ENCODE peak calls at places on chromosomes 2 and 18, in four cellular contexts. E, G, V and X are unnamed samples.

GRCh38 chr2:73009177-73009839 is 62.2 kb downstream of the SFXN5 start:
- DNase-seq in E (peak), G (peak), V (no peak), X (no peak)

GRCh38 chr2:40482091-40482490 is 30.2 kb upstream of the SLC8A1 start:
- DNase-seq in E (no peak), G (no peak), V (no peak), X (no peak)

GRCh38 chr2:54428401-54428800 is 27.7 kb upstream of the SPTBN1 start:
- DNase-seq in E (no peak), G (no peak), V (no peak), X (no peak)

GRCh38 chr2:95329401-95329800 is 32.3 kb downstream of the KCNIP3 start:
- DNase-seq in E (no peak), G (no peak), V (no peak), X (no peak)

GRCh38 chr18:33596178-33596854 is 18.3 kb downstream of the ASXL3 start:
- DNase-seq in E (no peak), G (no peak), V (no peak), X (no peak)

GRCh38 chr2:47009368-47009767 is 93.8 kb upstream of the MCFD2 start:
- DNase-seq in E (no peak), G (no peak), V (no peak), X (no peak)

GRCh38 chr2:132034646-132035045 is 127.1 kb downstream of the ANKRD30BL start:
- DNase-seq in E (no peak), G (no peak), V (no peak), X (no peak)

GRCh38 chr2:233320470-233320869 is 12.9 kb downstream of the SAG start:
- DNase-seq in E (no peak), G (no peak), V (no peak), X (no peak)

GRCh38 chr2:174931724-174932123 is 73.5 kb downstream of the CHN1 start:
- DNase-seq in E (no peak), G (no peak), V (no peak), X (no peak)

GRCh38 chr2:156211318-156211717 is 121.2 kb downstream of the NR4A2 start:
- DNase-seq in E (no peak), G (no peak), V (no peak), X (no peak)

GRCh38 chr2:106314427-106314826 is 120.3 kb upstream of the UXS1 start:
- DNase-seq in E (peak), G (no peak), V (no peak), X (no peak)

GRCh38 chr2:137693521-137693920 is 270.8 kb upstream of the HNMT start:
- DNase-seq in E (no peak), G (no peak), V (no peak), X (no peak)

GRCh38 chr2:42100696-42101585 is 53.1 kb downstream of the PKDCC start:
- DNase-seq in E (no peak), G (peak), V (peak), X (no peak)

GRCh38 chr2:28869494-28870145 is 489 bp downstream of the TRMT61B start:
- DNase-seq in E (no peak), G (no peak), V (peak), X (no peak)

GRCh38 chr2:109529532-109530449 is 84.0 kb downstream of the SEPTIN10 start:
- DNase-seq in E (no peak), G (peak), V (no peak), X (no peak)

GRCh38 chr2:180662555-180662954 is 317.9 kb upstream of the UBE2E3 start:
- DNase-seq in E (no peak), G (no peak), V (no peak), X (no peak)

GRCh38 chr2:104598636-104599035 is 255.3 kb upstream of the POU3F3 start:
- DNase-seq in E (no peak), G (no peak), V (no peak), X (no peak)

GRCh38 chr2:210199186-210199765 is 26.0 kb downstream of the ACADL start:
- DNase-seq in E (no peak), G (no peak), V (no peak), X (no peak)

GRCh38 chr18:37764526-37764925 is 198.9 kb upstream of the CELF4 start:
- DNase-seq in E (no peak), G (no peak), V (no peak), X (no peak)

GRCh38 chr18:35695803-35696202 is 114.3 kb downstream of the GALNT1 start:
- DNase-seq in E (no peak), G (no peak), V (no peak), X (no peak)

GRCh38 chr2:126889071-126889470 is 9.6 kb upstream of the TEX51 start:
- DNase-seq in E (no peak), G (peak), V (no peak), X (no peak)